ENCODE peak calls at places on chromosomes 7 and 10, in ten cellular contexts. F, L, N, M, Q, Y, Z, U, D and B are unnamed samples.
A peak's percentile ranks its signal among the peaks of the same experiment; 100 is the strongest.

GRCh38 chr7:31664890-31665289 is 22.1 kb upstream of the PPP1R17 start:
- DNase-seq in L (no peak), Q (no peak), N (no peak), Z (no peak), M (no peak), U (no peak), D (no peak), Y (no peak), F (no peak), B (no peak)

GRCh38 chr10:132685121-132685891 is 100.6 kb downstream of the NKX6-2 start:
- DNase-seq in Q (peak; percentile 61), N (peak; percentile 91), Y (peak; percentile 24), D (no peak), M (no peak), U (no peak), Z (no peak), F (no peak), L (peak; percentile 45), B (no peak)

GRCh38 chr10:88254091-88254490 is 329.0 kb downstream of the RNLS start:
- DNase-seq in D (no peak), U (no peak), Z (no peak), Q (no peak), M (no peak), F (no peak), N (peak; percentile 40), Y (peak; percentile 93), L (peak; percentile 33), B (no peak)

GRCh38 chr7:124351950-124352349 is 319.1 kb upstream of the TMEM229A start:
- DNase-seq in L (no peak), U (no peak), Z (no peak), F (no peak), D (no peak), N (peak; percentile 53), Y (no peak), M (no peak), Q (no peak), B (no peak)

GRCh38 chr7:138889566-138889965 is 91.6 kb upstream of the ATP6V0A4 start:
- DNase-seq in Z (peak; percentile 93), Q (no peak), D (no peak), M (peak; percentile 48), U (no peak), L (peak; percentile 45), F (no peak), N (no peak), Y (peak; percentile 42), B (no peak)

GRCh38 chr10:28991326-28991725 is 297.5 kb upstream of the LYZL1 start:
- DNase-seq in Z (no peak), N (no peak), Q (no peak), M (no peak), U (peak; percentile 63), D (no peak), F (no peak), Y (peak; percentile 35), L (no peak), B (no peak)

GRCh38 chr7:26648429-26649015 is 215.9 kb downstream of the SKAP2 start:
- DNase-seq in Q (no peak), D (no peak), N (no peak), Y (peak; percentile 82), Z (no peak), L (no peak), U (peak; percentile 1), F (no peak), M (no peak), B (no peak)

GRCh38 chr10:109974509-109975191 is 33.1 kb upstream of the ADD3 start:
- DNase-seq in N (peak; percentile 87), Z (no peak), M (no peak), F (no peak), U (no peak), D (no peak), Y (no peak), Q (no peak), L (no peak), B (no peak)

GRCh38 chr7:134676743-134677142 is 30.1 kb downstream of the BPGM start:
- DNase-seq in N (no peak), Z (no peak), D (no peak), Q (no peak), M (no peak), L (no peak), Y (no peak), F (no peak), U (no peak), B (no peak)

GRCh38 chr10:92405006-92405924 is 114.3 kb downstream of the MARCHF5 start:
- DNase-seq in N (no peak), M (no peak), F (no peak), Q (no peak), Y (no peak), U (no peak), D (no peak), L (no peak), Z (no peak), B (no peak)

GRCh38 chr7:41977165-41977651 is 259.8 kb downstream of the GLI3 start:
- DNase-seq in U (no peak), Y (peak; percentile 78), D (no peak), L (peak; percentile 68), M (no peak), Q (no peak), N (peak; percentile 28), Z (no peak), F (no peak), B (no peak)

GRCh38 chr10:3806603-3807002 is 21.6 kb upstream of the KLF6 start:
- DNase-seq in U (no peak), M (no peak), Y (peak; percentile 96), Z (no peak), Q (no peak), N (peak; percentile 52), F (no peak), L (peak; percentile 82), D (no peak), B (no peak)

GRCh38 chr7:28076421-28077163 is 104.0 kb downstream of the JAZF1 start:
- DNase-seq in M (peak; percentile 34), L (no peak), Z (no peak), F (no peak), Q (no peak), Y (no peak), U (no peak), D (no peak), N (no peak), B (no peak)

GRCh38 chr7:127474457-127474856 is 81.9 kb upstream of the ZNF800 start:
- DNase-seq in M (no peak), U (no peak), D (no peak), Z (no peak), F (no peak), N (no peak), Q (no peak), L (no peak), Y (peak; percentile 7), B (no peak)

GRCh38 chr10:91589015-91589655 is 43.7 kb downstream of the PPP1R3C start:
- DNase-seq in Q (no peak), F (no peak), Z (no peak), Y (peak; percentile 43), L (peak; percentile 16), D (no peak), N (peak; percentile 75), U (no peak), M (no peak), B (no peak)

GRCh38 chr7:28681693-28682092 is 269.4 kb downstream of the CREB5 start:
- DNase-seq in Z (no peak), D (no peak), L (no peak), N (no peak), F (no peak), Y (no peak), M (no peak), U (no peak), Q (no peak), B (no peak)

GRCh38 chr10:3002304-3002703 is 65.0 kb upstream of the PFKP start:
- DNase-seq in M (no peak), F (no peak), U (no peak), N (no peak), Y (no peak), L (no peak), D (no peak), Z (no peak), Q (no peak), B (no peak)

GRCh38 chr10:78359641-78360091 is 326.0 kb downstream of the RPS24 start:
- DNase-seq in M (no peak), Q (no peak), U (no peak), D (no peak), N (no peak), Y (no peak), F (no peak), Z (no peak), L (no peak), B (no peak)

GRCh38 chr10:77887631-77888355 is 38.8 kb downstream of the DLG5 start:
- DNase-seq in Z (no peak), D (no peak), Q (no peak), U (no peak), L (no peak), Y (no peak), N (no peak), F (no peak), M (no peak), B (no peak)

GRCh38 chr10:131025333-131025732 is 286.2 kb downstream of the TCERG1L start:
- DNase-seq in M (no peak), Q (no peak), Z (no peak), F (no peak), N (no peak), D (no peak), Y (no peak), L (no peak), U (no peak), B (no peak)

GRCh38 chr7:130901209-130901783 is 167.3 kb upstream of the KLF14 start:
- DNase-seq in Y (peak; percentile 98), L (peak; percentile 75), M (no peak), Q (peak; percentile 72), Z (no peak), U (peak; percentile 92), D (no peak), F (no peak), N (peak; percentile 87), B (no peak)

GRCh38 chr10:124292911-124293640 is 125.6 kb downstream of the OAT start:
- DNase-seq in Z (no peak), U (no peak), F (no peak), L (no peak), Y (no peak), M (no peak), Q (peak; percentile 32), D (no peak), N (no peak), B (no peak)

GRCh38 chr7:19116121-19117080 is 1.0 kb downstream of the TWIST1 start:
- DNase-seq in F (no peak), M (peak; percentile 20), Y (peak; percentile 48), D (peak; percentile 65), N (no peak), L (peak; percentile 23), Z (peak; percentile 42), Q (no peak), U (no peak), B (no peak)

GRCh38 chr7:131109757-131110293 is 217.9 kb upstream of the MKLN1 start:
- DNase-seq in N (peak; percentile 82), Z (peak; percentile 56), M (peak; percentile 66), D (peak; percentile 90), L (peak; percentile 83), Q (peak; percentile 86), Y (peak; percentile 83), U (no peak), F (peak; percentile 49), B (peak; percentile 68)

GRCh38 chr7:25750738-25751529 is 401.1 kb upstream of the NFE2L3 start:
- DNase-seq in Y (no peak), D (no peak), M (no peak), L (no peak), Q (no peak), U (no peak), N (no peak), F (no peak), Z (no peak), B (no peak)

GRCh38 chr10:53314856-53315255 is 542.3 kb upstream of the MBL2 start:
- DNase-seq in M (no peak), Y (peak; percentile 78), U (peak; percentile 93), D (no peak), F (no peak), Z (peak; percentile 19), Q (no peak), L (no peak), N (no peak), B (no peak)

GRCh38 chr7:135736586-135737305 is 8.8 kb upstream of the SLC13A4 start:
- DNase-seq in N (no peak), F (no peak), Q (no peak), L (no peak), Y (no peak), U (no peak), D (no peak), Z (no peak), M (no peak), B (no peak)

GRCh38 chr10:6124666-6125065 is 35.8 kb downstream of the RBM17 start:
- DNase-seq in M (no peak), Q (no peak), F (no peak), Y (no peak), Z (no peak), D (no peak), L (peak; percentile 45), U (no peak), N (no peak), B (no peak)